ENCODE peak calls at places on chromosomes 2 and 18, in nine cellular contexts. One of them, this sample, is unnamed.

GRCh38 chr2:160418398-160418765 is 75.2 kb downstream of the RBMS1 start:
- DNase-seq in effector memory CD4-positive, alpha-beta T cell: no peak
- DNase-seq in AG04450: no peak
- DNase-seq in kidney: no peak
- DNase-seq in left ventricle myocardium inferior: no peak
- DNase-seq in osteoblast: no peak
- DNase-seq in HFF-Myc: no peak
- DNase-seq in AG10803: no peak
- DNase-seq in GM23248: peak
- DNase-seq in this sample: no peak

GRCh38 chr2:179860255-179861026 is 971 bp downstream of the ZNF385B start:
- DNase-seq in effector memory CD4-positive, alpha-beta T cell: no peak
- DNase-seq in AG04450: no peak
- DNase-seq in kidney: peak
- DNase-seq in left ventricle myocardium inferior: no peak
- DNase-seq in osteoblast: peak
- DNase-seq in HFF-Myc: no peak
- DNase-seq in AG10803: no peak
- DNase-seq in GM23248: peak
- DNase-seq in this sample: no peak

GRCh38 chr2:239747274-239747673 is 277.9 kb downstream of the NDUFA10 start:
- DNase-seq in effector memory CD4-positive, alpha-beta T cell: no peak
- DNase-seq in AG04450: no peak
- DNase-seq in kidney: peak
- DNase-seq in left ventricle myocardium inferior: no peak
- DNase-seq in osteoblast: no peak
- DNase-seq in HFF-Myc: no peak
- DNase-seq in AG10803: no peak
- DNase-seq in GM23248: no peak
- DNase-seq in this sample: no peak

GRCh38 chr2:233386382-233387041 is 32.2 kb downstream of the DGKD start:
- DNase-seq in effector memory CD4-positive, alpha-beta T cell: no peak
- DNase-seq in AG04450: no peak
- DNase-seq in kidney: peak
- DNase-seq in left ventricle myocardium inferior: no peak
- DNase-seq in osteoblast: no peak
- DNase-seq in HFF-Myc: no peak
- DNase-seq in AG10803: peak
- DNase-seq in GM23248: peak
- DNase-seq in this sample: peak

GRCh38 chr2:140027320-140027719 is 1247.1 kb upstream of the NXPH2 start:
- DNase-seq in effector memory CD4-positive, alpha-beta T cell: no peak
- DNase-seq in AG04450: no peak
- DNase-seq in kidney: no peak
- DNase-seq in left ventricle myocardium inferior: no peak
- DNase-seq in osteoblast: no peak
- DNase-seq in HFF-Myc: no peak
- DNase-seq in AG10803: no peak
- DNase-seq in GM23248: no peak
- DNase-seq in this sample: no peak

GRCh38 chr18:79507076-79507545 is 111.4 kb downstream of the NFATC1 start:
- DNase-seq in effector memory CD4-positive, alpha-beta T cell: no peak
- DNase-seq in AG04450: no peak
- DNase-seq in kidney: peak
- DNase-seq in left ventricle myocardium inferior: peak
- DNase-seq in osteoblast: peak
- DNase-seq in HFF-Myc: no peak
- DNase-seq in AG10803: peak
- DNase-seq in GM23248: peak
- DNase-seq in this sample: no peak

GRCh38 chr2:43609304-43609883 is 13.6 kb upstream of the THADA start:
- DNase-seq in effector memory CD4-positive, alpha-beta T cell: no peak
- DNase-seq in AG04450: no peak
- DNase-seq in kidney: no peak
- DNase-seq in left ventricle myocardium inferior: no peak
- DNase-seq in osteoblast: peak
- DNase-seq in HFF-Myc: no peak
- DNase-seq in AG10803: peak
- DNase-seq in GM23248: peak
- DNase-seq in this sample: no peak

GRCh38 chr18:35463050-35463449 is 34.7 kb downstream of the INO80C start:
- DNase-seq in effector memory CD4-positive, alpha-beta T cell: no peak
- DNase-seq in AG04450: no peak
- DNase-seq in kidney: no peak
- DNase-seq in left ventricle myocardium inferior: no peak
- DNase-seq in osteoblast: no peak
- DNase-seq in HFF-Myc: no peak
- DNase-seq in AG10803: no peak
- DNase-seq in GM23248: no peak
- DNase-seq in this sample: no peak

GRCh38 chr2:224865016-224865415 is 148.9 kb upstream of the CCDC195 start:
- DNase-seq in effector memory CD4-positive, alpha-beta T cell: no peak
- DNase-seq in AG04450: no peak
- DNase-seq in kidney: no peak
- DNase-seq in left ventricle myocardium inferior: no peak
- DNase-seq in osteoblast: no peak
- DNase-seq in HFF-Myc: no peak
- DNase-seq in AG10803: peak
- DNase-seq in GM23248: peak
- DNase-seq in this sample: peak

GRCh38 chr2:158214431-158214830 is 112.8 kb downstream of the UPP2 start:
- DNase-seq in effector memory CD4-positive, alpha-beta T cell: no peak
- DNase-seq in AG04450: no peak
- DNase-seq in kidney: no peak
- DNase-seq in left ventricle myocardium inferior: no peak
- DNase-seq in osteoblast: no peak
- DNase-seq in HFF-Myc: no peak
- DNase-seq in AG10803: no peak
- DNase-seq in GM23248: peak
- DNase-seq in this sample: no peak

GRCh38 chr2:205731521-205731965 is 49.2 kb downstream of the NRP2 start:
- DNase-seq in effector memory CD4-positive, alpha-beta T cell: no peak
- DNase-seq in AG04450: peak
- DNase-seq in kidney: no peak
- DNase-seq in left ventricle myocardium inferior: no peak
- DNase-seq in osteoblast: peak
- DNase-seq in HFF-Myc: no peak
- DNase-seq in AG10803: peak
- DNase-seq in GM23248: peak
- DNase-seq in this sample: no peak

GRCh38 chr2:70948350-70949003 is 12.8 kb downstream of the ATP6V1B1 start:
- DNase-seq in effector memory CD4-positive, alpha-beta T cell: peak
- DNase-seq in AG04450: peak
- DNase-seq in kidney: peak
- DNase-seq in left ventricle myocardium inferior: peak
- DNase-seq in osteoblast: peak
- DNase-seq in HFF-Myc: peak
- DNase-seq in AG10803: peak
- DNase-seq in GM23248: peak
- DNase-seq in this sample: peak

GRCh38 chr2:165406053-165406628 is 63.4 kb upstream of the CSRNP3 start:
- DNase-seq in effector memory CD4-positive, alpha-beta T cell: no peak
- DNase-seq in AG04450: no peak
- DNase-seq in kidney: no peak
- DNase-seq in left ventricle myocardium inferior: no peak
- DNase-seq in osteoblast: no peak
- DNase-seq in HFF-Myc: no peak
- DNase-seq in AG10803: no peak
- DNase-seq in GM23248: peak
- DNase-seq in this sample: peak

GRCh38 chr2:108911401-108911800 is 77.6 kb downstream of the EDAR start:
- DNase-seq in effector memory CD4-positive, alpha-beta T cell: no peak
- DNase-seq in AG04450: no peak
- DNase-seq in kidney: no peak
- DNase-seq in left ventricle myocardium inferior: no peak
- DNase-seq in osteoblast: no peak
- DNase-seq in HFF-Myc: no peak
- DNase-seq in AG10803: no peak
- DNase-seq in GM23248: no peak
- DNase-seq in this sample: no peak

GRCh38 chr2:1731963-1732768 is 12.1 kb downstream of the PXDN start:
- DNase-seq in effector memory CD4-positive, alpha-beta T cell: no peak
- DNase-seq in AG04450: peak
- DNase-seq in kidney: peak
- DNase-seq in left ventricle myocardium inferior: peak
- DNase-seq in osteoblast: no peak
- DNase-seq in HFF-Myc: peak
- DNase-seq in AG10803: peak
- DNase-seq in GM23248: peak
- DNase-seq in this sample: no peak

GRCh38 chr2:197858607-197859140 is 54.3 kb downstream of the PLCL1 start:
- DNase-seq in effector memory CD4-positive, alpha-beta T cell: no peak
- DNase-seq in AG04450: no peak
- DNase-seq in kidney: no peak
- DNase-seq in left ventricle myocardium inferior: no peak
- DNase-seq in osteoblast: no peak
- DNase-seq in HFF-Myc: no peak
- DNase-seq in AG10803: no peak
- DNase-seq in GM23248: no peak
- DNase-seq in this sample: no peak

GRCh38 chr2:129801575-129801974 is 177.9 kb upstream of the RAB6C start:
- DNase-seq in effector memory CD4-positive, alpha-beta T cell: no peak
- DNase-seq in AG04450: no peak
- DNase-seq in kidney: no peak
- DNase-seq in left ventricle myocardium inferior: no peak
- DNase-seq in osteoblast: no peak
- DNase-seq in HFF-Myc: no peak
- DNase-seq in AG10803: peak
- DNase-seq in GM23248: peak
- DNase-seq in this sample: no peak

GRCh38 chr2:37323770-37324535 is 680 bp downstream of the PRKD3 start:
- DNase-seq in effector memory CD4-positive, alpha-beta T cell: peak
- DNase-seq in AG04450: no peak
- DNase-seq in kidney: peak
- DNase-seq in left ventricle myocardium inferior: peak
- DNase-seq in osteoblast: peak
- DNase-seq in HFF-Myc: no peak
- DNase-seq in AG10803: peak
- DNase-seq in GM23248: peak
- DNase-seq in this sample: no peak

GRCh38 chr18:21743166-21743831 is 2.7 kb downstream of the MIB1 start:
- DNase-seq in effector memory CD4-positive, alpha-beta T cell: no peak
- DNase-seq in AG04450: no peak
- DNase-seq in kidney: no peak
- DNase-seq in left ventricle myocardium inferior: no peak
- DNase-seq in osteoblast: no peak
- DNase-seq in HFF-Myc: no peak
- DNase-seq in AG10803: no peak
- DNase-seq in GM23248: no peak
- DNase-seq in this sample: no peak
- H3K4me3 ChIP-seq in effector memory CD4-positive, alpha-beta T cell: peak
- H3K4me3 ChIP-seq in AG04450: peak
- H3K4me3 ChIP-seq in kidney: peak
- H3K4me3 ChIP-seq in left ventricle myocardium inferior: peak
- H3K4me3 ChIP-seq in osteoblast: no peak
- H3K4me3 ChIP-seq in HFF-Myc: no peak
- H3K4me3 ChIP-seq in AG10803: no peak
- H3K4me3 ChIP-seq in GM23248: peak
- H3K4me3 ChIP-seq in this sample: no peak

DNA sequence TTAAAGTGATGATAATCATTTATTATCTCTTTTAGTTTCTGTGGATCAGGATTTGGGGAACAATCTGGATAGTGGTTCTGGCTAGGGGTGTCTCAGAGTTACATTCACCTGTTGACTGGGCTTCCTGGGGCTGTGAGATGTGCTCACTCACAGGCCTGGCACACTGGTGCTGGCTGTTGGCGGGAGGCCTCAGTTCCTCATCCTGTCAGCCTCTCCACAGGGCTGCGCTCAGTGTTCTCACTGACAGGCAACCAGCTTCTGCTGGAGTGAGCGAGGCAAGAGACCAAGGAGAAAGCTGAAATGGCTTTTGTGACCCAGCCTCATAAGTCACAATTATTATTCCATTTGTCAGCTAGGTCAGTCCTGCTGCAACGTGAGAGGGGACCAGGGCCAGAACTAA is 180.6 kb upstream of the GLI2 start:
- DNase-seq in effector memory CD4-positive, alpha-beta T cell: no peak
- DNase-seq in AG04450: no peak
- DNase-seq in kidney: no peak
- DNase-seq in left ventricle myocardium inferior: no peak
- DNase-seq in osteoblast: no peak
- DNase-seq in HFF-Myc: no peak
- DNase-seq in AG10803: no peak
- DNase-seq in GM23248: no peak
- DNase-seq in this sample: no peak
- H3K4me3 ChIP-seq in effector memory CD4-positive, alpha-beta T cell: no peak
- H3K4me3 ChIP-seq in AG04450: no peak
- H3K4me3 ChIP-seq in kidney: no peak
- H3K4me3 ChIP-seq in left ventricle myocardium inferior: no peak
- H3K4me3 ChIP-seq in osteoblast: no peak
- H3K4me3 ChIP-seq in HFF-Myc: no peak
- H3K4me3 ChIP-seq in AG10803: no peak
- H3K4me3 ChIP-seq in GM23248: no peak
- H3K4me3 ChIP-seq in this sample: no peak

GRCh38 chr2:176637134-176637496 is 367.9 kb downstream of the MTX2 start:
- DNase-seq in effector memory CD4-positive, alpha-beta T cell: no peak
- DNase-seq in AG04450: no peak
- DNase-seq in kidney: no peak
- DNase-seq in left ventricle myocardium inferior: no peak
- DNase-seq in osteoblast: no peak
- DNase-seq in HFF-Myc: no peak
- DNase-seq in AG10803: no peak
- DNase-seq in GM23248: peak
- DNase-seq in this sample: no peak
- H3K4me3 ChIP-seq in effector memory CD4-positive, alpha-beta T cell: peak
- H3K4me3 ChIP-seq in AG04450: peak
- H3K4me3 ChIP-seq in kidney: peak
- H3K4me3 ChIP-seq in left ventricle myocardium inferior: peak
- H3K4me3 ChIP-seq in osteoblast: peak
- H3K4me3 ChIP-seq in HFF-Myc: peak
- H3K4me3 ChIP-seq in AG10803: peak
- H3K4me3 ChIP-seq in GM23248: peak
- H3K4me3 ChIP-seq in this sample: no peak

GRCh38 chr18:61605376-61606067 is 272.3 kb downstream of the CDH20 start:
- DNase-seq in effector memory CD4-positive, alpha-beta T cell: no peak
- DNase-seq in AG04450: no peak
- DNase-seq in kidney: no peak
- DNase-seq in left ventricle myocardium inferior: no peak
- DNase-seq in osteoblast: no peak
- DNase-seq in HFF-Myc: no peak
- DNase-seq in AG10803: no peak
- DNase-seq in GM23248: peak
- DNase-seq in this sample: no peak

GRCh38 chr18:61609131-61609530 is 275.9 kb downstream of the CDH20 start:
- DNase-seq in effector memory CD4-positive, alpha-beta T cell: no peak
- DNase-seq in AG04450: no peak
- DNase-seq in kidney: no peak
- DNase-seq in left ventricle myocardium inferior: no peak
- DNase-seq in osteoblast: no peak
- DNase-seq in HFF-Myc: no peak
- DNase-seq in AG10803: peak
- DNase-seq in GM23248: peak
- DNase-seq in this sample: no peak

GRCh38 chr18:61608306-61608705 is 275.1 kb downstream of the CDH20 start:
- DNase-seq in effector memory CD4-positive, alpha-beta T cell: no peak
- DNase-seq in AG04450: no peak
- DNase-seq in kidney: no peak
- DNase-seq in left ventricle myocardium inferior: no peak
- DNase-seq in osteoblast: no peak
- DNase-seq in HFF-Myc: no peak
- DNase-seq in AG10803: no peak
- DNase-seq in GM23248: peak
- DNase-seq in this sample: no peak

GRCh38 chr18:61606759-61607158 is 273.5 kb downstream of the CDH20 start:
- DNase-seq in effector memory CD4-positive, alpha-beta T cell: no peak
- DNase-seq in AG04450: peak
- DNase-seq in kidney: peak
- DNase-seq in left ventricle myocardium inferior: peak
- DNase-seq in osteoblast: peak
- DNase-seq in HFF-Myc: peak
- DNase-seq in AG10803: peak
- DNase-seq in GM23248: peak
- DNase-seq in this sample: peak

GRCh38 chr18:61606068-61606660 is 272.9 kb downstream of the CDH20 start:
- DNase-seq in effector memory CD4-positive, alpha-beta T cell: no peak
- DNase-seq in AG04450: no peak
- DNase-seq in kidney: peak
- DNase-seq in left ventricle myocardium inferior: peak
- DNase-seq in osteoblast: peak
- DNase-seq in HFF-Myc: no peak
- DNase-seq in AG10803: peak
- DNase-seq in GM23248: peak
- DNase-seq in this sample: peak
- H3K4me3 ChIP-seq in effector memory CD4-positive, alpha-beta T cell: no peak
- H3K4me3 ChIP-seq in AG04450: peak
- H3K4me3 ChIP-seq in kidney: peak
- H3K4me3 ChIP-seq in left ventricle myocardium inferior: peak
- H3K4me3 ChIP-seq in osteoblast: peak
- H3K4me3 ChIP-seq in HFF-Myc: peak
- H3K4me3 ChIP-seq in AG10803: peak
- H3K4me3 ChIP-seq in GM23248: peak
- H3K4me3 ChIP-seq in this sample: peak

This sample was measured in retinal pigment epithelial cell.